ENCODE peak calls at places on chromosomes 5 and 9, in seven cellular contexts. One of them, this sample, is unnamed.
A peak's percentile ranks its signal among the peaks of the same experiment; 100 is the strongest.

GRCh38 chr5:34959323-34959722 is 30.0 kb downstream of the DNAJC21 start:
- DNase-seq in HepG2: no peak
- DNase-seq in SK-N-SH: no peak
- DNase-seq in H1: no peak
- DNase-seq in A549: no peak
- DNase-seq in IMR-90: peak; percentile 86
- DNase-seq in K562: no peak
- DNase-seq in this sample: peak; percentile 63

GRCh38 chr5:60295423-60295822 is 401.9 kb upstream of the PDE4D start:
- DNase-seq in HepG2: peak; percentile 31
- DNase-seq in SK-N-SH: peak; percentile 20
- DNase-seq in IMR-90: peak; percentile 5
- DNase-seq in H1: no peak
- DNase-seq in A549: no peak
- DNase-seq in K562: no peak
- DNase-seq in this sample: peak; percentile 25

GRCh38 chr9:2157277-2158105 is 142.3 kb downstream of the SMARCA2 start:
- DNase-seq in K562: no peak
- DNase-seq in A549: peak; percentile 41
- DNase-seq in SK-N-SH: peak; percentile 23
- DNase-seq in IMR-90: peak; percentile 69
- DNase-seq in HepG2: no peak
- DNase-seq in H1: no peak
- DNase-seq in this sample: no peak

GRCh38 chr5:76946090-76946489 is 6.8 kb upstream of the CRHBP start:
- DNase-seq in HepG2: no peak
- DNase-seq in K562: no peak
- DNase-seq in IMR-90: no peak
- DNase-seq in SK-N-SH: no peak
- DNase-seq in H1: no peak
- DNase-seq in A549: no peak
- DNase-seq in this sample: no peak

GRCh38 chr5:53343187-53343586 is 137.2 kb upstream of the FST start:
- DNase-seq in K562: no peak
- DNase-seq in HepG2: no peak
- DNase-seq in IMR-90: peak; percentile 99
- DNase-seq in H1: no peak
- DNase-seq in SK-N-SH: no peak
- DNase-seq in A549: no peak
- DNase-seq in this sample: no peak

GRCh38 chr5:128403350-128403749 is 134.7 kb downstream of the FBN2 start:
- DNase-seq in A549: no peak
- DNase-seq in K562: no peak
- DNase-seq in H1: no peak
- DNase-seq in HepG2: no peak
- DNase-seq in IMR-90: no peak
- DNase-seq in SK-N-SH: no peak
- DNase-seq in this sample: no peak

GRCh38 chr5:122846051-122846567 is 696 bp downstream of the SNX24 start:
- DNase-seq in A549: peak; percentile 39
- DNase-seq in HepG2: peak; percentile 84
- DNase-seq in K562: no peak
- DNase-seq in IMR-90: peak; percentile 73
- DNase-seq in SK-N-SH: peak; percentile 30
- DNase-seq in H1: no peak
- DNase-seq in this sample: no peak

GRCh38 chr9:121200346-121200745 is 1.3 kb downstream of the RAB14 start:
- DNase-seq in H1: no peak
- DNase-seq in K562: no peak
- DNase-seq in A549: no peak
- DNase-seq in SK-N-SH: no peak
- DNase-seq in IMR-90: no peak
- DNase-seq in HepG2: no peak
- DNase-seq in this sample: no peak

GRCh38 chr9:129640086-129640870 is 1.7 kb downstream of the ASB6 start:
- DNase-seq in IMR-90: peak; percentile 39
- DNase-seq in H1: no peak
- DNase-seq in SK-N-SH: peak; percentile 87
- DNase-seq in K562: no peak
- DNase-seq in A549: no peak
- DNase-seq in HepG2: no peak
- DNase-seq in this sample: no peak

GRCh38 chr9:84748112-84748511 is 78.6 kb downstream of the NTRK2 start:
- DNase-seq in HepG2: no peak
- DNase-seq in A549: no peak
- DNase-seq in H1: no peak
- DNase-seq in IMR-90: no peak
- DNase-seq in K562: no peak
- DNase-seq in SK-N-SH: no peak
- DNase-seq in this sample: peak; percentile 66

GRCh38 chr5:76544268-76544926 is 78.8 kb downstream of the F2RL2 start:
- DNase-seq in A549: peak; percentile 44
- DNase-seq in HepG2: peak; percentile 70
- DNase-seq in SK-N-SH: peak; percentile 69
- DNase-seq in IMR-90: peak; percentile 13
- DNase-seq in H1: no peak
- DNase-seq in K562: peak; percentile 26
- DNase-seq in this sample: peak; percentile 25

GRCh38 chr5:27855491-27855890 is 817.1 kb upstream of the CDH9 start:
- DNase-seq in K562: no peak
- DNase-seq in SK-N-SH: no peak
- DNase-seq in A549: no peak
- DNase-seq in HepG2: no peak
- DNase-seq in IMR-90: no peak
- DNase-seq in H1: no peak
- DNase-seq in this sample: no peak

GRCh38 chr5:54090495-54091084 is 219.8 kb downstream of the ARL15 start:
- DNase-seq in IMR-90: peak; percentile 85
- DNase-seq in H1: no peak
- DNase-seq in SK-N-SH: no peak
- DNase-seq in HepG2: peak; percentile 2
- DNase-seq in K562: peak; percentile 60
- DNase-seq in A549: peak; percentile 18
- DNase-seq in this sample: no peak

GRCh38 chr5:32779754-32780415 is 68.8 kb downstream of the NPR3 start:
- DNase-seq in IMR-90: no peak
- DNase-seq in A549: no peak
- DNase-seq in K562: no peak
- DNase-seq in HepG2: no peak
- DNase-seq in SK-N-SH: no peak
- DNase-seq in H1: no peak
- DNase-seq in this sample: no peak

GRCh38 chr5:32783658-32784057 is 72.5 kb downstream of the NPR3 start:
- DNase-seq in IMR-90: no peak
- DNase-seq in A549: no peak
- DNase-seq in HepG2: no peak
- DNase-seq in H1: no peak
- DNase-seq in SK-N-SH: no peak
- DNase-seq in K562: no peak
- DNase-seq in this sample: no peak

GRCh38 chr5:32778403-32778802 is 67.3 kb downstream of the NPR3 start:
- DNase-seq in H1: no peak
- DNase-seq in A549: no peak
- DNase-seq in K562: no peak
- DNase-seq in HepG2: no peak
- DNase-seq in SK-N-SH: no peak
- DNase-seq in IMR-90: no peak
- DNase-seq in this sample: no peak

GRCh38 chr5:32777733-32778132 is 66.6 kb downstream of the NPR3 start:
- DNase-seq in A549: no peak
- DNase-seq in HepG2: no peak
- DNase-seq in K562: no peak
- DNase-seq in SK-N-SH: no peak
- DNase-seq in H1: no peak
- DNase-seq in IMR-90: no peak
- DNase-seq in this sample: no peak

DNA sequence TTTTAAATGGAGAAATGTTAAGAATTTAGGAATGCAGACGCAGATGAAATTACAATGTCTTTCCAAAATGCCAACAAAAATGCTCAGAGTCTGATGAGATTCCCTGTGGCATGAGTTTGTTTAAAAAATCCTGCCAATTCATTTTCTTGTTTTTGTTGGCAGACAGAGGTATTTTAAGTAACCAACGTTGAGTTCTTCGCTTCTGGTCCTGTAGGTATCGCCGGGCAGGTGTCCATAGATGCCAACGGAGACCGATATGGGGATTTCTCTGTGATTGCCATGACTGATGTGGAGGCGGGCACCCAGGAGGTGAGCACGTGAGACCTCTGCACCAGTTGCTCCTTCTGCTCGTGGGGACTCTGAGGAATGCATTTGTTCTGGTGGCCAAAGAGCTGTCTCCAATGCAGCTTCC is 69.4 kb downstream of the NPR3 start:
- DNase-seq in HepG2: no peak
- DNase-seq in K562: no peak
- DNase-seq in SK-N-SH: no peak
- DNase-seq in IMR-90: peak; percentile 17
- DNase-seq in H1: no peak
- DNase-seq in A549: no peak
- DNase-seq in this sample: no peak
- TF ChIP-seq RFX5 in HepG2: no peak
- TF ChIP-seq RFX5 in K562: no peak
- TF ChIP-seq RFX5 in SK-N-SH: no peak
- TF ChIP-seq RFX5 in IMR-90: no peak
- TF ChIP-seq RFX5 in H1: no peak
- TF ChIP-seq RFX5 in A549: no peak
- TF ChIP-seq RFX5 in this sample: no peak

GRCh38 chr9:27527702-27528277 is 1.8 kb downstream of the MOB3B start:
- DNase-seq in SK-N-SH: no peak
- DNase-seq in A549: no peak
- DNase-seq in HepG2: no peak
- DNase-seq in K562: no peak
- DNase-seq in H1: no peak
- DNase-seq in IMR-90: no peak
- DNase-seq in this sample: no peak

GRCh38 chr9:27528886-27529315 is 713 bp downstream of the MOB3B start:
- DNase-seq in HepG2: no peak
- DNase-seq in A549: peak; percentile 52
- DNase-seq in SK-N-SH: no peak
- DNase-seq in IMR-90: no peak
- DNase-seq in H1: no peak
- DNase-seq in K562: peak; percentile 34
- DNase-seq in this sample: no peak

GRCh38 chr9:27530915-27531762 is 1.5 kb upstream of the MOB3B start:
- DNase-seq in A549: no peak
- DNase-seq in K562: no peak
- DNase-seq in H1: no peak
- DNase-seq in SK-N-SH: no peak
- DNase-seq in HepG2: no peak
- DNase-seq in IMR-90: no peak
- DNase-seq in this sample: no peak

GRCh38 chr9:27529316-27530278 is at the start of gene MOB3B:
- DNase-seq in SK-N-SH: peak; percentile 93
- DNase-seq in K562: peak; percentile 50
- DNase-seq in H1: no peak
- DNase-seq in A549: peak; percentile 76
- DNase-seq in IMR-90: peak; percentile 50
- DNase-seq in HepG2: peak; percentile 31
- DNase-seq in this sample: no peak

GRCh38 chr9:27528278-27528885 is 1.2 kb downstream of the MOB3B start:
- DNase-seq in SK-N-SH: no peak
- DNase-seq in IMR-90: peak; percentile 21
- DNase-seq in A549: no peak
- DNase-seq in HepG2: no peak
- DNase-seq in K562: peak; percentile 43
- DNase-seq in H1: peak; percentile 63
- DNase-seq in this sample: no peak
- TF ChIP-seq RFX5 in SK-N-SH: no peak
- TF ChIP-seq RFX5 in IMR-90: no peak
- TF ChIP-seq RFX5 in A549: no peak
- TF ChIP-seq RFX5 in HepG2: no peak
- TF ChIP-seq RFX5 in K562: no peak
- TF ChIP-seq RFX5 in H1: no peak
- TF ChIP-seq RFX5 in this sample: no peak

DNA sequence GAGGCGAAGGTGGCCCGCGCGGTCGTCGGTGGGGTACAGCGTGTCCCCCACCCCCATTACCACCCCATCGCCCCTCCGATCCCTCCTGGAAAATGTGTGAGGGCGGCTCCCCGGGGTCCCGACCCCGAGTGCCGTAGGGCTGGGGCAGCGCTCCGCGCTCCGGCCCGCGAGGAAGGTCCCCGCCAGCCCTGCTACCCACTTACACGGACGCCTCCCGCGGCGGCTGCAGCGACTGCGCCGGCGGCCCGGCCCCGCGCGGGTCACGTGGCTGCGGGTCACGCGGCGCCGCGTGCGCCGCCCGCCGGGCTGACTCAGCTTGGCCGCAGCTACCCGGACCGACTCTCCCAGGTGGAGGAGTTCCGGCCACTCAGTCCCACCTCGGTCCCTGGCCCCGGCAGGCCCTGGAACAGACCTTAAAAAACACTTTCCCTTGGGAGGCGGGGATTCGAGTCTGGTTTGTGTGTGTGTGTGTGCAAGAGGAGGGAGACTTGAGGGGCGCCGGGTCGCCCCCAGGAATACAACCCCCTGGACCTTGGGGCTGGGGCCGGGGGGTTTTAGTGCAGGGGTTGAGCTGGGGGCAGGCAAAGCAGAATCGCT is at the start of gene GNPDA1:
- DNase-seq in SK-N-SH: peak; percentile 94
- DNase-seq in A549: peak; percentile 88
- DNase-seq in K562: peak; percentile 94
- DNase-seq in HepG2: peak; percentile 50
- DNase-seq in IMR-90: peak; percentile 72
- DNase-seq in H1: peak; percentile 27
- DNase-seq in this sample: no peak
- TF ChIP-seq RFX5 in SK-N-SH: no peak
- TF ChIP-seq RFX5 in A549: no peak
- TF ChIP-seq RFX5 in K562: no peak
- TF ChIP-seq RFX5 in HepG2: no peak
- TF ChIP-seq RFX5 in IMR-90: no peak
- TF ChIP-seq RFX5 in H1: no peak
- TF ChIP-seq RFX5 in this sample: no peak

DNA sequence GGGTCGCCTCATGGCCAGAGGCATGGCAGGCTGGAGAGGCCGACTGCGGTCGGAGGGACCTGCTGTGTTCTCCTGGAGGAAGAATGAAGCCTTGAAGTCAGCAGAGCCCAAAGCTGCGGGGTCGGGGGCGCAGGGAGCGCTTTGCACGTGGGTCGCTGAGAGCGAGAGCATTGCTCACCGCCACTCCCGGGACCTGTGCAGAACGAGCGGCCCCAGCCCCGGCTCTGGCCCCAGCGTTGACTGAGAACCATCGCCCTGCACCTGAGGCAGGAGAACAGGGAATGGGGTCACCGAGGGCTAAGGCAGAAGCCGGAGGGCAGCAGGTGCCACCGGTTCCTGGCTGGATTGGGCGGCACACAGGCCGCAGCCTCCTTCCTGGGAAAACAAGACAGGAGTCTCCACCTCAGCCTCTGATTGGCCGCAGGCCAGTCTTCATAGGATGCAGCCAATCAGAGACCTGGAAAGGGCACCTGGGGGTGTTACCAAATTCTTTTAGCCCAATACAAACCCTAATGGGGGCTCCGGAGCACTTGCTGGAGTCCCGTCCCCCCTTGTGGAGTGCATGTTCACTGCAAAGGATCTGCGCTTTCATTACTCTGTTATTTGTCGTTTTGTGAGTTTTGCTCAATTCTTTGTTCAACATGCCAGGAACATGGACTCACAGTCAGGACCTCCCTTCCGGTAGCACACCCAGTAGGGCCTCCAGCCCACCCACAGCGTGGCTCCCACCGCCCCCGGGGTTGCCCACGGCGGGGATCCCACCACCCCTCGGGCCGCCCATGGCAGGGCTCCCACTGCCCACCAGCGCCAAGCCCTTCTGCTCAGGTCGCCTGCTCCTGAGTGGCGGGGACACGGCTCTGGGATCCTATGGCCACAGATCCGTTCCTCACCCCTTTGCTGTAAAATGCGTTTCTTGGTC is 24.7 kb upstream of the SLC6A19 start:
- DNase-seq in SK-N-SH: peak; percentile 72
- DNase-seq in K562: peak; percentile 87
- DNase-seq in HepG2: no peak
- DNase-seq in IMR-90: no peak
- DNase-seq in H1: no peak
- DNase-seq in A549: no peak
- DNase-seq in this sample: no peak
- TF ChIP-seq RFX5 in SK-N-SH: no peak
- TF ChIP-seq RFX5 in K562: no peak
- TF ChIP-seq RFX5 in HepG2: no peak
- TF ChIP-seq RFX5 in IMR-90: no peak
- TF ChIP-seq RFX5 in H1: no peak
- TF ChIP-seq RFX5 in A549: no peak
- TF ChIP-seq RFX5 in this sample: no peak